ENCODE peak calls at places on chromosome 17, in nine cellular contexts. J is left cardiac atrium; U is C1 segment of cervical spinal cord; V is psoas muscle; W is stimulated activated naive CD8-positive, alpha-beta T cell treated with anti-CD3 and anti-CD28 coated beads, Interleukin-15, amount 100 ng/mL, for 72 hours; Q is HT-29; D is fibroblast of mammary gland; K is iPS DF 19.7; O is stimulated activated CD8-positive, alpha-beta memory T cell treated with anti-CD3 and anti-CD28 coated beads, Interleukin-7, amount 100 ng/mL, for 1 hour. L is an unnamed sample.

GRCh38 chr17:62757518-62757951 is 50.6 kb downstream of the MARCHF10 start:
- DNase-seq in J (no peak), U (no peak), V (no peak), W (no peak), Q (no peak), D (peak; percentile 63), K (no peak), O (no peak), L (no peak)

GRCh38 chr17:80475949-80476876 is at the start of gene NPTX1:
- DNase-seq in J (no peak), U (no peak), V (no peak), W (peak; percentile 23), Q (no peak), D (no peak), K (no peak), O (no peak), L (no peak)

GRCh38 chr17:38918916-38919315 is 6.5 kb upstream of the LASP1NB start:
- DNase-seq in J (no peak), U (no peak), V (no peak), W (no peak), Q (no peak), D (no peak), K (no peak), O (no peak), L (no peak)

GRCh38 chr17:29177541-29177870 is 2.7 kb downstream of the MYO18A start:
- DNase-seq in J (no peak), U (no peak), V (no peak), W (no peak), Q (no peak), D (no peak), K (no peak), O (no peak), L (no peak)

GRCh38 chr17:72764632-72765041 is 327.9 kb downstream of the SLC39A11 start:
- DNase-seq in J (no peak), U (no peak), V (no peak), W (no peak), Q (no peak), D (peak; percentile 61), K (no peak), O (no peak), L (peak; percentile 5)

GRCh38 chr17:31415004-31415454 is 23.6 kb downstream of the RAB11FIP4 start:
- DNase-seq in J (no peak), U (no peak), V (no peak), W (no peak), Q (no peak), D (no peak), K (no peak), O (no peak), L (no peak)

GRCh38 chr17:37742114-37742761 is 2.6 kb downstream of the HNF1B start:
- DNase-seq in J (no peak), U (no peak), V (no peak), W (peak; percentile 27), Q (no peak), D (no peak), K (no peak), O (no peak), L (no peak)

GRCh38 chr17:40515491-40516041 is 14.1 kb upstream of the TNS4 start:
- DNase-seq in J (no peak), U (no peak), V (no peak), W (no peak), Q (no peak), D (no peak), K (no peak), O (no peak), L (no peak)

GRCh38 chr17:78872486-78872885 is 30.5 kb downstream of the CEP295NL start:
- DNase-seq in J (no peak), U (no peak), V (no peak), W (no peak), Q (no peak), D (no peak), K (no peak), O (no peak), L (no peak)